ENCODE peak calls at places on chromosomes 4 and X, in four cellular contexts. One of them, this sample, is unnamed. For H3K4me1, the result is how much of the 10 kb centered on the place peaks cover.

GRCh38 chr4:27318740-27319139 is 458.1 kb downstream of the STIM2 start:
- DNase-seq in neuronal stem cell: peak
- DNase-seq in H9: peak
- DNase-seq in IMR-90: peak
- DNase-seq in this sample: peak

GRCh38 chr4:185839204-185839712 is 27.3 kb upstream of the SORBS2 start:
- DNase-seq in neuronal stem cell: peak
- DNase-seq in H9: peak
- DNase-seq in IMR-90: peak
- DNase-seq in this sample: peak

GRCh38 chr4:54098375-54098774 is 1.6 kb upstream of the GSX2 start:
- DNase-seq in neuronal stem cell: no peak
- DNase-seq in H9: no peak
- DNase-seq in IMR-90: no peak
- DNase-seq in this sample: peak

GRCh38 chrX:100911731-100912130 is 17.0 kb downstream of the XKRX start:
- DNase-seq in neuronal stem cell: no peak
- DNase-seq in H9: no peak
- DNase-seq in IMR-90: no peak
- DNase-seq in this sample: peak

GRCh38 chr4:2036327-2036726 is 22.8 kb upstream of the NAT8L start:
- DNase-seq in neuronal stem cell: no peak
- DNase-seq in H9: no peak
- DNase-seq in IMR-90: no peak
- DNase-seq in this sample: no peak

GRCh38 chr4:138910914-138911336 is 104.7 kb upstream of the NOCT start:
- DNase-seq in neuronal stem cell: peak
- DNase-seq in H9: peak
- DNase-seq in IMR-90: peak
- DNase-seq in this sample: peak

GRCh38 chr4:156291317-156291716 is 337.7 kb upstream of the CTSO start:
- DNase-seq in neuronal stem cell: no peak
- DNase-seq in H9: no peak
- DNase-seq in IMR-90: peak
- DNase-seq in this sample: no peak

GRCh38 chr4:155761916-155762315 is 3.1 kb downstream of the GUCY1B1 start:
- DNase-seq in neuronal stem cell: peak
- DNase-seq in H9: no peak
- DNase-seq in IMR-90: no peak
- DNase-seq in this sample: peak

GRCh38 chr4:138562544-138562961 is 320.4 kb upstream of the SLC7A11 start:
- DNase-seq in neuronal stem cell: no peak
- DNase-seq in H9: no peak
- DNase-seq in IMR-90: peak
- DNase-seq in this sample: no peak

GRCh38 chr4:6332042-6332668 is 62.5 kb downstream of the WFS1 start:
- DNase-seq in neuronal stem cell: peak
- DNase-seq in H9: peak
- DNase-seq in IMR-90: peak
- DNase-seq in this sample: peak

GRCh38 chrX:45743081-45743533 is 542.4 kb upstream of the DIPK2B start:
- DNase-seq in neuronal stem cell: no peak
- DNase-seq in H9: peak
- DNase-seq in IMR-90: peak
- DNase-seq in this sample: peak

GRCh38 chrX:24464836-24465523 is at the start of gene PDK3:
- DNase-seq in neuronal stem cell: peak
- DNase-seq in H9: peak
- DNase-seq in IMR-90: peak
- DNase-seq in this sample: peak

GRCh38 chr4:20684852-20685763 is 15.2 kb upstream of the PACRGL start:
- DNase-seq in neuronal stem cell: no peak
- DNase-seq in H9: no peak
- DNase-seq in IMR-90: peak
- DNase-seq in this sample: no peak

GRCh38 chr4:185265942-185266341 is 56.5 kb downstream of the SNX25 start:
- DNase-seq in neuronal stem cell: no peak
- DNase-seq in H9: no peak
- DNase-seq in IMR-90: peak
- DNase-seq in this sample: peak

GRCh38 chr4:8215001-8215427 is 15.9 kb downstream of the SH3TC1 start:
- DNase-seq in neuronal stem cell: no peak
- DNase-seq in H9: no peak
- DNase-seq in IMR-90: peak
- DNase-seq in this sample: peak

GRCh38 chrX:33188286-33188685 is 23.1 kb downstream of the DMD start:
- DNase-seq in neuronal stem cell: no peak
- DNase-seq in H9: peak
- DNase-seq in IMR-90: no peak
- DNase-seq in this sample: peak

GRCh38 chrX:103839404-103839803 is 7.3 kb upstream of the RAB9B start:
- DNase-seq in neuronal stem cell: no peak
- DNase-seq in H9: no peak
- DNase-seq in IMR-90: no peak
- DNase-seq in this sample: no peak

GRCh38 chrX:53686151-53686885 is at the start of gene HUWE1:
- DNase-seq in neuronal stem cell: peak
- DNase-seq in H9: peak
- DNase-seq in IMR-90: peak
- DNase-seq in this sample: peak

GRCh38 chrX:1468250-1468772 is 15.6 kb upstream of the ASMTL start:
- DNase-seq in neuronal stem cell: no peak
- DNase-seq in H9: peak
- DNase-seq in IMR-90: no peak
- DNase-seq in this sample: no peak

GRCh38 chr4:154205471-154205870 is 286.1 kb downstream of the DCHS2 start:
- DNase-seq in neuronal stem cell: no peak
- DNase-seq in H9: no peak
- DNase-seq in IMR-90: no peak
- DNase-seq in this sample: no peak

GRCh38 chrX:15664487-15665444 is at the start of gene CLTRN:
- DNase-seq in neuronal stem cell: no peak
- DNase-seq in H9: no peak
- DNase-seq in IMR-90: no peak
- DNase-seq in this sample: peak

GRCh38 chr4:67545996-67546356 is 673 bp upstream of the CENPC start:
- DNase-seq in neuronal stem cell: no peak
- DNase-seq in H9: no peak
- DNase-seq in IMR-90: no peak
- DNase-seq in this sample: no peak

GRCh38 chr4:78056265-78057129 is 626 bp upstream of the FRAS1 start:
- DNase-seq in neuronal stem cell: peak
- DNase-seq in H9: peak
- DNase-seq in IMR-90: peak
- DNase-seq in this sample: peak

GRCh38 chr4:111136438-111136837 is 513.6 kb upstream of the PITX2 start:
- DNase-seq in neuronal stem cell: no peak
- DNase-seq in H9: no peak
- DNase-seq in IMR-90: peak
- DNase-seq in this sample: peak

GRCh38 chr4:100632163-100632562 is 114.3 kb upstream of the EMCN start:
- DNase-seq in neuronal stem cell: no peak
- DNase-seq in H9: no peak
- DNase-seq in IMR-90: no peak
- DNase-seq in this sample: no peak

GRCh38 chr4:139824882-139825522 is 159.4 kb downstream of the MGST2 start:
- DNase-seq in neuronal stem cell: no peak
- DNase-seq in H9: no peak
- DNase-seq in IMR-90: no peak
- DNase-seq in this sample: peak

GRCh38 chr4:52263612-52264011 is 212.5 kb downstream of the SPATA18 start:
- DNase-seq in neuronal stem cell: no peak
- DNase-seq in H9: no peak
- DNase-seq in IMR-90: no peak
- DNase-seq in this sample: no peak

GRCh38 chr4:75071241-75071778 is 138.4 kb downstream of the PARM1 start:
- DNase-seq in neuronal stem cell: no peak
- DNase-seq in H9: no peak
- DNase-seq in IMR-90: no peak
- DNase-seq in this sample: no peak

GRCh38 chrX:34559325-34559724 is 97.8 kb downstream of the TMEM47 start:
- DNase-seq in neuronal stem cell: no peak
- DNase-seq in H9: peak
- DNase-seq in IMR-90: peak
- DNase-seq in this sample: no peak

GRCh38 chrX:100263650-100264049 is 146.4 kb downstream of the PCDH19 start:
- DNase-seq in neuronal stem cell: no peak
- DNase-seq in H9: no peak
- DNase-seq in IMR-90: no peak
- DNase-seq in this sample: no peak

GRCh38 chrX:15617111-15617510 is 16.4 kb upstream of the ACE2 start:
- DNase-seq in neuronal stem cell: no peak
- DNase-seq in H9: no peak
- DNase-seq in IMR-90: no peak
- DNase-seq in this sample: no peak

GRCh38 chr4:1578968-1579833 is 104.9 kb downstream of the FAM53A start:
- DNase-seq in neuronal stem cell: peak
- DNase-seq in H9: peak
- DNase-seq in IMR-90: peak
- DNase-seq in this sample: peak

GRCh38 chrX:137550561-137551305 is 15.2 kb upstream of the ZIC3 start:
- DNase-seq in neuronal stem cell: no peak
- DNase-seq in H9: peak
- DNase-seq in IMR-90: no peak
- DNase-seq in this sample: peak
- H2BK15ac ChIP-seq in neuronal stem cell: no peak
- H2BK15ac ChIP-seq in H9: no peak
- H2BK15ac ChIP-seq in IMR-90: no peak
- H2BK15ac ChIP-seq in this sample: no peak

GRCh38 chr4:29047341-29048041 is 1672.7 kb upstream of the PCDH7 start:
- DNase-seq in neuronal stem cell: no peak
- DNase-seq in H9: no peak
- DNase-seq in IMR-90: no peak
- DNase-seq in this sample: no peak
- H3K4ac ChIP-seq in neuronal stem cell: peak
- H3K4ac ChIP-seq in H9: no peak
- H3K4ac ChIP-seq in IMR-90: peak
- H3K4ac ChIP-seq in this sample: no peak

DNA sequence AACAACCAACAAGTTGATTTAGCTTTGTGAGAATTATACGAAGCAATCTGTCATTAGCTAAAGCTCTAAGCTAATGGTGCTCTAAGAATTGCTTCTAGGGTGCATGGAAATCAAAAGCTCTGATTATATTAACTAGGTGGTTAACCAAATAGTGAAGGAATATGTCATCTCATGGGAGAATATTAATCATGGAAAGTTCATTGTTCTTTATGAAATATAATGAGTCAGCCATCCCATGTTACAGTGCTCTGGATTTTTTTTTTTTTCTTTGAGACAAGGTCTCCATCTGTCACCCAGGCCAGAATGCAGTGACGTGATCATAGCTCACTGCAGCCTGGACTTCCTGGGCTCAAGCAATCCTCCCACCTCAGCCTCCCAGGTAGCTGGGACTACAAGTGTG is 10.5 kb downstream of the DCAF8L2 start:
- DNase-seq in neuronal stem cell: no peak
- DNase-seq in H9: no peak
- DNase-seq in IMR-90: no peak
- DNase-seq in this sample: no peak
- H3K4me1 ChIP-seq in neuronal stem cell: under half
- H3K4me1 ChIP-seq in H9: under half
- H3K4me1 ChIP-seq in IMR-90: under half
- H3K4me1 ChIP-seq in this sample: under half

DNA sequence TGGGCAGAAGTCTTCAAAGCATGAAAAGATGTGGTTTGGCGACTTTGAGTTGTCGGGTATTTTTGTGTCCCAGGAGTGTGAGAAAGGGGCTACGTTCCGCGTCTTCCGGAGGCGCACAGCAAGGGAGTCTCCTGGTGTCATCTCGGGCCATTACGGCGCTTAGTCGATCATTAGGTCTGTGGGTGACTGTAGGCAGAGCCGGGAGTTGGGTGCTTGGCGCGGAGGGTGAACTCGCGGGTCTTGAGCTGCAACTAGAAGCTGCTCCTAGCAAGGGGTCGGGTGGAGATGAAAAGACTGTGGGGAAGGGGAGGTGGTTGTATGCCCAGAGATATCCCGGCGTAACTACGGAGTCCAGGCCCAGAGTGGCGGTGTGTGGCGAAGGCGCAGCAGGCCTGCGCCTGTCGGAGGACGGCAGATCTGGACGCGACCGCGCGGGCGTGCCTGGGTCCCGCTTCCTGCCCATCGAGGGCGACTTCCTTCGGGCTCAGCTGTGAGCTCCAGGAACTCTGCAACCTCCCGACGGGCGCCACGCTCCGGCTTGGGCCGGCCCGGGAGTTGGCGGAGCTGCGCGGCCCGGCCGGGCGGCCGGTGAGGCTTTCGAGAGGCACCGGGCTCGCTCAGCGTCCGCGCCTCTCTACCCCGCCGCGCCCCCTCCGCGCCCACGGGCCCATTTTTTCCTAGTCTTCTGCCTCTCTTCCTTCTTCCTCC is 2.7 kb upstream of the NKX3-2 start:
- DNase-seq in neuronal stem cell: no peak
- DNase-seq in H9: peak
- DNase-seq in IMR-90: no peak
- DNase-seq in this sample: no peak
- H2BK15ac ChIP-seq in neuronal stem cell: no peak
- H2BK15ac ChIP-seq in H9: no peak
- H2BK15ac ChIP-seq in IMR-90: no peak
- H2BK15ac ChIP-seq in this sample: no peak

GRCh38 chr4:44679060-44679459 is 840 bp downstream of the GUF1 start:
- DNase-seq in neuronal stem cell: no peak
- DNase-seq in H9: no peak
- DNase-seq in IMR-90: no peak
- DNase-seq in this sample: no peak
- H3K4ac ChIP-seq in neuronal stem cell: no peak
- H3K4ac ChIP-seq in H9: no peak
- H3K4ac ChIP-seq in IMR-90: no peak
- H3K4ac ChIP-seq in this sample: no peak